ENCODE peak calls at places on chromosomes 5 and 9, in eight cellular contexts. E is esophagus squamous epithelium, I is upper lobe of left lung, U is GM12878, D is spleen, A is IMR-90, H is heart left ventricle, P is tibial nerve. B is an unnamed sample.
A peak's percentile ranks its signal among the peaks of the same experiment; 100 is the strongest.

GRCh38 chr5:117682416-117682815 is 1107.8 kb upstream of the SEMA6A start:
- DNase-seq in E (no peak), I (no peak), U (no peak), D (no peak), A (peak; percentile 5), H (no peak), P (no peak), B (no peak)

GRCh38 chr5:179054036-179054785 is 6.0 kb upstream of the ZNF354C start:
- DNase-seq in E (no peak), I (no peak), U (no peak), D (no peak), A (no peak), H (no peak), P (no peak), B (no peak)

GRCh38 chr9:18347381-18348084 is 126.4 kb upstream of the ADAMTSL1 start:
- DNase-seq in E (no peak), I (no peak), U (no peak), D (no peak), A (no peak), H (peak; percentile 27), P (no peak), B (no peak)

GRCh38 chr9:4662108-4662988 is at the start of gene PLPP6:
- DNase-seq in E (peak; percentile 31), I (peak; percentile 94), U (peak; percentile 52), D (peak; percentile 96), A (peak; percentile 75), H (peak; percentile 90), P (peak; percentile 78), B (peak; percentile 91)

GRCh38 chr5:176831026-176831423 is 20.7 kb downstream of the UNC5A start:
- DNase-seq in E (no peak), I (no peak), U (no peak), D (no peak), A (no peak), H (no peak), P (no peak), B (no peak)

GRCh38 chr5:58215364-58215763 is 244.5 kb downstream of the PLK2 start:
- DNase-seq in E (no peak), I (no peak), U (no peak), D (no peak), A (no peak), H (no peak), P (no peak), B (no peak)

GRCh38 chr5:73189816-73190451 is 16.9 kb downstream of the TMEM174 start:
- DNase-seq in E (no peak), I (no peak), U (no peak), D (no peak), A (peak; percentile 72), H (no peak), P (no peak), B (no peak)

GRCh38 chr5:55407059-55407684 is 99.4 kb downstream of the MTREX start:
- DNase-seq in E (no peak), I (no peak), U (no peak), D (no peak), A (peak; percentile 64), H (no peak), P (no peak), B (no peak)

GRCh38 chr9:128551652-128552152 is 685 bp upstream of the SPTAN1 start:
- DNase-seq in E (no peak), I (no peak), U (no peak), D (no peak), A (no peak), H (no peak), P (no peak), B (no peak)

GRCh38 chr9:121367651-121368510 is 2.2 kb downstream of the STOM start:
- DNase-seq in E (no peak), I (no peak), U (no peak), D (no peak), A (no peak), H (no peak), P (no peak), B (no peak)

GRCh38 chr9:115209601-115210306 is 91.8 kb upstream of the TNC start:
- DNase-seq in E (no peak), I (no peak), U (peak; percentile 56), D (no peak), A (peak; percentile 60), H (no peak), P (no peak), B (no peak)

GRCh38 chr5:119397518-119398380 is 41.9 kb downstream of the TNFAIP8 start:
- DNase-seq in E (no peak), I (no peak), U (peak; percentile 81), D (no peak), A (peak; percentile 88), H (no peak), P (no peak), B (peak; percentile 36)

GRCh38 chr9:121674952-121675351 is 23.5 kb downstream of the DAB2IP start:
- DNase-seq in E (no peak), I (no peak), U (no peak), D (peak; percentile 1), A (peak; percentile 74), H (no peak), P (no peak), B (no peak)

GRCh38 chr5:143386725-143387124 is 16.8 kb downstream of the NR3C1 start:
- DNase-seq in E (no peak), I (no peak), U (no peak), D (no peak), A (peak; percentile 70), H (no peak), P (no peak), B (no peak)

GRCh38 chr5:36017004-36017403 is 25.8 kb upstream of the UGT3A1 start:
- DNase-seq in E (no peak), I (no peak), U (no peak), D (no peak), A (no peak), H (no peak), P (no peak), B (no peak)

GRCh38 chr5:59007460-59008063 is 424.7 kb downstream of the RAB3C start:
- DNase-seq in E (no peak), I (no peak), U (no peak), D (no peak), A (peak; percentile 39), H (no peak), P (no peak), B (no peak)

GRCh38 chr9:127065592-127065991 is 56.8 kb downstream of the ANGPTL2 start:
- DNase-seq in E (no peak), I (no peak), U (no peak), D (no peak), A (peak; percentile 96), H (no peak), P (no peak), B (no peak)

GRCh38 chr5:133407277-133407632 is 205.1 kb downstream of the FSTL4 start:
- DNase-seq in E (no peak), I (no peak), U (no peak), D (no peak), A (no peak), H (no peak), P (no peak), B (no peak)

GRCh38 chr5:42951169-42951846 is 88.8 kb downstream of the ANXA2R start:
- DNase-seq in E (no peak), I (peak; percentile 89), U (peak; percentile 13), D (peak; percentile 91), A (peak; percentile 43), H (peak; percentile 43), P (no peak), B (no peak)

GRCh38 chr5:171175746-171176145 is 133.3 kb upstream of the TLX3 start:
- DNase-seq in E (no peak), I (no peak), U (no peak), D (no peak), A (no peak), H (no peak), P (no peak), B (no peak)

GRCh38 chr5:160165137-160166068 is 46.2 kb upstream of the PWWP2A start:
- DNase-seq in E (peak; percentile 15), I (peak; percentile 89), U (no peak), D (peak; percentile 75), A (peak; percentile 98), H (peak; percentile 94), P (peak; percentile 78), B (peak; percentile 92)

GRCh38 chr5:181184845-181185216 is 20.2 kb downstream of the TRIM7 start:
- DNase-seq in E (no peak), I (no peak), U (no peak), D (peak; percentile 46), A (no peak), H (no peak), P (no peak), B (no peak)
- TF ChIP-seq POLR2A in E (no peak), I (no peak), U (no peak), D (no peak), A (no peak), H (no peak), P (no peak), B (no peak)

GRCh38 chr9:112144807-112145206 is 30.3 kb downstream of the SUSD1 start:
- DNase-seq in E (no peak), I (no peak), U (no peak), D (no peak), A (no peak), H (no peak), P (no peak), B (no peak)

GRCh38 chr9:112137066-112137465 is 38.0 kb downstream of the SUSD1 start:
- DNase-seq in E (no peak), I (no peak), U (no peak), D (no peak), A (no peak), H (no peak), P (no peak), B (no peak)

GRCh38 chr9:112140936-112141335 is 34.2 kb downstream of the SUSD1 start:
- DNase-seq in E (no peak), I (no peak), U (no peak), D (no peak), A (peak; percentile 22), H (no peak), P (no peak), B (no peak)

GRCh38 chr9:112145886-112146285 is 29.2 kb downstream of the SUSD1 start:
- DNase-seq in E (no peak), I (no peak), U (no peak), D (no peak), A (peak; percentile 11), H (no peak), P (no peak), B (no peak)

GRCh38 chr9:112142420-112142819 is 32.7 kb downstream of the SUSD1 start:
- DNase-seq in E (no peak), I (no peak), U (no peak), D (no peak), A (no peak), H (no peak), P (no peak), B (no peak)
- H3K4me1 ChIP-seq in E (peaks cover 21% of the 10 kb centered on the region), I (no peaks in the 10 kb centered on the region), U (peaks cover 6% of the 10 kb centered on the region), D (peaks cover 8% of the 10 kb centered on the region), A (peaks cover 2% of the 10 kb centered on the region), H (no peaks in the 10 kb centered on the region), P (no peaks in the 10 kb centered on the region), B (peaks cover 6% of the 10 kb centered on the region)

GRCh38 chr5:149406203-149406978 is 27.3 kb upstream of the IL17B start:
- DNase-seq in E (no peak), I (peak; percentile 86), U (no peak), D (no peak), A (peak; percentile 94), H (peak; percentile 78), P (peak; percentile 59), B (peak; percentile 83)
- TF ChIP-seq POLR2A in E (no peak), I (no peak), U (no peak), D (no peak), A (peak; percentile 97), H (no peak), P (peak; percentile 71), B (peak; percentile 84)

DNA sequence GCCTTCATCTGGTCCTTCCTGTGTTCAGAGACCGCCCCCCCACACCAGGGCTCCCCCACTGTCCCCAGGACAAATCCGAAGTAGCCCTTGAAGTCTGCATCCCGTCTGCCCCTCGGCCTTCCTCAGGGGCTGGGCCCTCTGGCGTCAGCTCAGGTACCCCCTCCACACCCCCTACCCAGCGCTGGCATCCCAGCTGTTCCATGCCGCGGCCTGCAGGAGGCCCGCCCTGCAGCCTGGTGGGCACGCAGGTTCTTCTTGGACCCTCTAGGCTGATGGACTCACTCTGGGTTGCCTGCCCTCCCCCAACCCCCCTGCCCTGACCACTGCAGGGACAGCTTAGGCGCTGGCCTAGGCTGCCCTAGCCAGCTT is 6.6 kb downstream of the SLC2A6 start:
- DNase-seq in E (no peak), I (peak; percentile 59), U (no peak), D (no peak), A (no peak), H (no peak), P (no peak), B (no peak)
- H3K4me1 ChIP-seq in E (no peaks in the 10 kb centered on the region), I (peaks cover 17% of the 10 kb centered on the region), U (peaks cover 15% of the 10 kb centered on the region), D (peaks cover 64% of the 10 kb centered on the region), A (no peaks in the 10 kb centered on the region), H (no peaks in the 10 kb centered on the region), P (no peaks in the 10 kb centered on the region), B (no peaks in the 10 kb centered on the region)